ENCODE peak calls at places on chromosome 17, in five cellular contexts. Q, G, C, R and M are unnamed samples.
A peak's percentile ranks its signal among the peaks of the same experiment; 100 is the strongest.

GRCh38 chr17:83053779-83054451 is 25.5 kb upstream of the METRNL start:
- DNase-seq in R (peak; percentile 84), G (peak; percentile 90), C (no peak), Q (no peak), M (no peak)

GRCh38 chr17:54901230-54901847 is 687 bp downstream of the TOM1L1 start:
- DNase-seq in R (no peak), C (peak; percentile 19), Q (no peak), G (no peak), M (no peak)

GRCh38 chr17:17417718-17418151 is 59.1 kb upstream of the MED9 start:
- DNase-seq in G (no peak), R (no peak), Q (no peak), C (no peak), M (no peak)

GRCh38 chr17:76540381-76541300 is 797 bp downstream of the PRCD start:
- DNase-seq in C (peak; percentile 92), R (peak; percentile 95), Q (no peak), G (peak; percentile 88), M (no peak)

GRCh38 chr17:40323731-40324650 is 15.0 kb downstream of the RARA start:
- DNase-seq in C (peak; percentile 61), R (peak; percentile 90), G (peak; percentile 85), Q (peak; percentile 84), M (peak; percentile 55)

GRCh38 chr17:82384730-82385429 is 13.3 kb downstream of the UTS2R start:
- DNase-seq in C (peak; percentile 90), G (no peak), R (peak; percentile 79), Q (no peak), M (no peak)

GRCh38 chr17:67026341-67026740 is 18.0 kb upstream of the CACNG1 start:
- DNase-seq in C (no peak), Q (no peak), R (no peak), G (no peak), M (no peak)

GRCh38 chr17:6018788-6019187 is 51.4 kb upstream of the WSCD1 start:
- DNase-seq in Q (no peak), G (no peak), C (no peak), R (no peak), M (no peak)

GRCh38 chr17:82440991-82441627 is 9.4 kb downstream of the CYBC1 start:
- DNase-seq in R (peak; percentile 81), C (no peak), Q (no peak), G (peak; percentile 83), M (no peak)

GRCh38 chr17:7884581-7885356 is 3.8 kb upstream of the CHD3 start:
- DNase-seq in G (peak; percentile 90), R (no peak), Q (peak; percentile 26), C (peak; percentile 17), M (peak; percentile 39)

GRCh38 chr17:77369544-77369971 is 228.8 kb downstream of the SEC14L1 start:
- DNase-seq in Q (no peak), G (peak; percentile 63), C (no peak), R (peak; percentile 32), M (no peak)

GRCh38 chr17:7249219-7249618 is 2.3 kb downstream of the CTDNEP1 start:
- DNase-seq in Q (no peak), C (no peak), R (no peak), G (no peak), M (peak; percentile 5)

GRCh38 chr17:20087538-20088250 is 78.5 kb downstream of the SPECC1 start:
- DNase-seq in C (no peak), G (no peak), Q (no peak), R (no peak), M (no peak)

GRCh38 chr17:57091186-57091618 is 6.2 kb downstream of the AKAP1 start:
- DNase-seq in G (no peak), Q (no peak), R (peak; percentile 74), C (peak; percentile 76), M (no peak)

GRCh38 chr17:6558932-6559752 is 2.8 kb upstream of the PITPNM3 start:
- DNase-seq in R (no peak), C (no peak), G (peak; percentile 75), Q (no peak), M (no peak)

GRCh38 chr17:19569785-19570496 is 36.3 kb downstream of the SLC47A1 start:
- DNase-seq in Q (no peak), G (no peak), C (no peak), R (no peak), M (no peak)

GRCh38 chr17:15490634-15491261 is 23.3 kb upstream of the CDRT4 start:
- DNase-seq in G (peak; percentile 79), R (peak; percentile 71), C (peak; percentile 34), Q (no peak), M (no peak)

GRCh38 chr17:15494821-15495220 is 27.4 kb upstream of the CDRT4 start:
- DNase-seq in C (no peak), Q (no peak), R (no peak), G (no peak), M (no peak)

GRCh38 chr17:15493031-15493750 is 25.8 kb upstream of the CDRT4 start:
- DNase-seq in Q (no peak), R (no peak), G (no peak), C (no peak), M (no peak)

GRCh38 chr17:15488557-15488956 is 21.1 kb upstream of the CDRT4 start:
- DNase-seq in C (no peak), Q (no peak), R (no peak), G (no peak), M (no peak)

GRCh38 chr17:15492186-15492585 is 24.8 kb upstream of the CDRT4 start:
- DNase-seq in R (no peak), G (no peak), C (no peak), Q (no peak), M (no peak)
- H3K27ac ChIP-seq in R (no peak overlapping the region), G (no peak overlapping the region), C (no peak overlapping the region), Q (no peak overlapping the region), M (no peak overlapping the region)

GRCh38 chr17:28268610-28269313 is 50.2 kb upstream of the TMEM97 start:
- DNase-seq in G (no peak), Q (no peak), C (no peak), R (no peak), M (no peak)
- H3K9me3 ChIP-seq in G (peaks cover 2% of the 10 kb centered on the region), Q (no peaks in the 10 kb centered on the region), C (no peaks in the 10 kb centered on the region), R (no peaks in the 10 kb centered on the region), M (no peaks in the 10 kb centered on the region)

GRCh38 chr17:49977463-49978389 is 8.7 kb downstream of the DLX4 start:
- DNase-seq in R (no peak), C (no peak), Q (no peak), G (no peak), M (no peak)
- H3K27me3 ChIP-seq in R (no peaks in the 10 kb centered on the region), C (peaks cover 7% of the 10 kb centered on the region), Q (peaks cover 22% of the 10 kb centered on the region), G (peaks cover 53% of the 10 kb centered on the region), M (no peaks in the 10 kb centered on the region)

GRCh38 chr17:45145035-45145389 is 3.3 kb upstream of the HEXIM1 start:
- DNase-seq in R (no peak), C (no peak), Q (no peak), G (peak; percentile 79), M (no peak)
- H3K27ac ChIP-seq in R (no peak overlapping the region), C (peak overlapping the region; percentile 86), Q (no peak overlapping the region), G (peak overlapping the region; percentile 90), M (peak overlapping the region; percentile 72)

DNA sequence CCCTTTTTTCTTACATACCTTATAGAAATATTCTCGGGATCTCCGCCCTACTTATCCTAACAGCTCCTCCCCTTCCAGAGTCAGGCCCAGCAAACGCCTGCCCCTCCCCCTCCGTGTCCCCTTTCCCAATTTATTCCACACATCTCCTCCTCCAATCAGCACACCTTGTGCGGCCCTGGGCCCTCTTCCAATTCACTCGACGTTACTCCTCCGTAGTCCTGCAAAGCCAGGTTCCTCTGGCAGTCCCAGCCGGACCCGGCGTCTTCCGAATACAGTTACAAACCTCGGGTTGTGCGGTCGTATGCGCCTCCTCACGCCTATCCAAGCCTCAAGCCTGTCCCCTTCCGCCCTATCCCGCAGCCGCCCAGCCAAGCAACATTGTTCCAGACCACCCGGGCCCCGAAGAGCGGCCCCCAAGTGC is 677 bp downstream of the CBX1 start:
- DNase-seq in C (peak; percentile 57), G (no peak), Q (no peak), R (peak; percentile 71), M (no peak)
- H3K9me3 ChIP-seq in C (no peaks in the 10 kb centered on the region), G (peaks cover 4% of the 10 kb centered on the region), Q (no peaks in the 10 kb centered on the region), R (no peaks in the 10 kb centered on the region), M (no peaks in the 10 kb centered on the region)

GRCh38 chr17:80683625-80684100 is 139.0 kb downstream of the RPTOR start:
- DNase-seq in Q (no peak), C (no peak), R (no peak), G (no peak), M (no peak)

GRCh38 chr17:80688994-80689635 is 144.5 kb downstream of the RPTOR start:
- DNase-seq in Q (no peak), G (no peak), C (no peak), R (no peak), M (no peak)

GRCh38 chr17:80691784-80692183 is 147.1 kb downstream of the RPTOR start:
- DNase-seq in Q (no peak), C (no peak), R (no peak), G (no peak), M (no peak)

GRCh38 chr17:80692931-80693467 is 148.4 kb downstream of the RPTOR start:
- DNase-seq in C (no peak), G (no peak), R (no peak), Q (no peak), M (no peak)

GRCh38 chr17:80687819-80688218 is 143.2 kb downstream of the RPTOR start:
- DNase-seq in Q (no peak), R (no peak), G (no peak), C (no peak), M (no peak)
- H3K27me3 ChIP-seq in Q (no peaks in the 10 kb centered on the region), R (no peaks in the 10 kb centered on the region), G (no peaks in the 10 kb centered on the region), C (no peaks in the 10 kb centered on the region), M (no peaks in the 10 kb centered on the region)

DNA sequence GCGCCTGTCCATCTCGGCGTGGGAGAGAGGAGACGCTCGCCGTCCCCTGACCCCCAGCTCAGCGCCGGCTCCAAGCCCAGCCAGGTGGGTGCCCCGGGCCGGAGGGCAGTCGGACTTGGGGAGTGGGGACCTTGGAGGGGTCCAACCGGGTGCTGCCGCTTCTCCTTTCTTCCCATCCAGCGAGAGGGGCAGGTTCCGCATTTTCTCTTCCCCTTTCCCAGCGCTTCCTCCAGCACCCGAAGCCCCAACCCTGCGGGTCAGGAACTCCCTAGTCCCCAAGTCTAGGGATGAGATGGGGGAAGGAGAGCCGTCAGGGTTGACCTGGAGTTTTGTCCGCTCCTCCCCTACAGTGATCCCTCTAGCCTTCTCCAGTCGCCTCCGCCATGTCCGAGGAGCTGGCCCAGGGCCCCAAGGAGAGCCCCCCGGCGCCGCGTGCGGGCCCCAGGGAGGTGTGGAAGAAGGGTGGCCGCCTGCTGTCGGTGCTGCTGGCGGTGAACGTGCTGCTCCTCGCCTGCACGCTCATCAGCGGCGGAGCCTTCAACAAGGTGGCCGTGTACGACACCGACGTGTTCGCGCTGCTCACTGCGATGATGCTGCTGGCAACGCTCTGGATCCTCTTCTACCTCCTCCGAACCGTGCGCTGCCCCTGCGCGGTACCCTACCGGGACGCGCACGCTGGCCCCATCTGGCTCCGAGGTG is at the start of gene OTOP2:
- DNase-seq in G (peak; percentile 80), Q (no peak), C (no peak), R (peak; percentile 81), M (no peak)
- H3K27ac ChIP-seq in G (no peak within 1 kb of the TSS), Q (no peak within 1 kb of the TSS), C (no peak within 1 kb of the TSS), R (no peak within 1 kb of the TSS), M (no peak within 1 kb of the TSS)

DNA sequence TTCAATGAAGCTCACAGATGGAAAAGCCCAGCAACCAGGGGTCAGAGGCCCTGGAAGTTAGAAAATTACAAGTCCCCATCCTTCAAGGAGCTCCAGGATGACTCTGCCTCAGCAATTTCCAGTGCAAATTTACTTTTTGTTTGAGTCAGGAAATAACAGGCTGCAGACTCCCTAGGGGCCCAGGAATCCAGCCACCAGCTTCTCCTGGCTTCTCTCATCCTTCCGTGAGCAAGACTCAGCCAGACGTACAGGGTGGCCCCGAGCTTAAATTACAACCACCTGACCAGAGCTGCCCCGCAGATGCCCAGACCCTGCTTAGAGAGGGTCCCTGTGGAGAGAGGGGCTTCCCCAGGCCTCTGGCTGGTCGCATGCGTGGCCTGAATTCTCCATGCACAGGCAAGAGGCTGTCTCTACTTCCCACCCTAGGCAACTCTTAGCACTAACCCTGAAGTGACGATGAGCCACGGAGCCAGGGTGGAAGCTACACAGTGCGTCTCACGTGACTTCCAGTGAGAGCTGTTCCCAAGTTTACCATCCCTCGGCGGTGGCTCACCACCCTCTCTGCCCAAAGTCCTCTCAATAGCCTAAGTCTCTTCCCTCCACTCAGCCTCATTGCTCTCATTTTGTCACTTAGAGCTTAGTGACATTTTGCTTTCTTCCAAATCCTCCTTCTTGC is 27.1 kb downstream of the GPR142 start:
- DNase-seq in C (no peak), G (no peak), R (no peak), Q (no peak), M (no peak)
- H3K9me3 ChIP-seq in C (no peaks in the 10 kb centered on the region), G (no peaks in the 10 kb centered on the region), R (no peaks in the 10 kb centered on the region), Q (no peaks in the 10 kb centered on the region), M (no peaks in the 10 kb centered on the region)